ENCODE peak calls at places on chromosomes 16 and 17, in seven cellular contexts. S, F, G, N, A, X and K are unnamed samples.

GRCh38 chr17:16361874-16362273 is 8.6 kb upstream of the CENPV start:
- DNase-seq in X (no peak), G (no peak), N (no peak), F (no peak), A (no peak), S (no peak), K (no peak)

GRCh38 chr17:1186214-1186820 is 6.5 kb upstream of the ABR start:
- DNase-seq in A (no peak), S (no peak), X (peak), F (peak), N (peak), G (no peak), K (peak)

GRCh38 chr17:77437747-77438146 is 297.0 kb downstream of the SEC14L1 start:
- DNase-seq in N (no peak), X (no peak), G (no peak), S (no peak), A (no peak), F (no peak), K (no peak)

GRCh38 chr17:74231846-74232713 is 18.7 kb downstream of the TTYH2 start:
- DNase-seq in S (no peak), F (no peak), A (no peak), X (no peak), G (no peak), N (no peak), K (no peak)

GRCh38 chr16:81327483-81328196 is 12.9 kb downstream of the GAN start:
- DNase-seq in X (no peak), F (no peak), A (no peak), S (no peak), N (no peak), G (no peak), K (no peak)

GRCh38 chr17:17435323-17435722 is 41.5 kb upstream of the MED9 start:
- DNase-seq in S (no peak), G (no peak), X (no peak), N (peak), F (peak), A (no peak), K (no peak)

GRCh38 chr17:49687878-49688491 is 10.1 kb upstream of the SPOP start:
- DNase-seq in S (no peak), X (no peak), G (no peak), N (peak), A (no peak), F (no peak), K (no peak)

GRCh38 chr17:48336986-48337385 is 93.0 kb downstream of the SKAP1 start:
- DNase-seq in G (no peak), N (no peak), S (no peak), A (no peak), F (no peak), X (no peak), K (no peak)

GRCh38 chr17:78369791-78370381 is 8.6 kb upstream of the PGS1 start:
- DNase-seq in A (no peak), G (no peak), F (no peak), X (no peak), N (no peak), S (no peak), K (no peak)

GRCh38 chr17:43396491-43397060 is 2.2 kb upstream of the ARL4D start:
- DNase-seq in N (no peak), G (no peak), A (no peak), X (no peak), F (no peak), S (no peak), K (no peak)

GRCh38 chr17:3984719-3985444 is 20.6 kb upstream of the ATP2A3 start:
- DNase-seq in A (no peak), X (no peak), G (no peak), S (no peak), F (no peak), N (no peak), K (no peak)

GRCh38 chr17:46822388-46822921 is 4.0 kb upstream of the WNT3 start:
- DNase-seq in F (no peak), G (peak), A (peak), X (no peak), N (no peak), S (peak), K (no peak)

GRCh38 chr17:3935140-3935542 is 18.9 kb upstream of the P2RX1 start:
- DNase-seq in N (peak), X (no peak), S (no peak), G (peak), F (no peak), A (peak), K (no peak)

GRCh38 chr17:32444301-32445074 is at the start of gene PSMD11:
- DNase-seq in F (peak), A (peak), N (peak), X (peak), G (peak), S (peak), K (peak)

GRCh38 chr17:40437095-40437732 is 6.0 kb upstream of the IGFBP4 start:
- DNase-seq in A (no peak), F (peak), G (no peak), N (no peak), S (no peak), X (no peak), K (peak)

GRCh38 chr16:19344224-19344801 is 58.8 kb downstream of the CLEC19A start:
- DNase-seq in S (no peak), X (no peak), N (no peak), A (no peak), F (no peak), G (no peak), K (no peak)

GRCh38 chr17:83133302-83134121 is 54.1 kb downstream of the METRNL start:
- DNase-seq in F (no peak), X (no peak), N (no peak), G (no peak), S (no peak), A (no peak), K (no peak)

GRCh38 chr17:7132511-7133094 is 18.0 kb upstream of the ASGR2 start:
- DNase-seq in A (peak), F (no peak), G (peak), X (no peak), S (peak), N (no peak), K (no peak)

GRCh38 chr17:21098934-21099687 is 27.7 kb upstream of the DHRS7B start:
- DNase-seq in S (peak), G (peak), X (peak), A (peak), N (peak), F (peak), K (no peak)

GRCh38 chr16:89103156-89103555 is 9.5 kb downstream of the ACSF3 start:
- DNase-seq in G (no peak), A (no peak), N (no peak), X (no peak), F (no peak), S (no peak), K (no peak)

GRCh38 chr17:28204751-28205150 is 114.2 kb upstream of the TMEM97 start:
- DNase-seq in F (no peak), G (no peak), A (no peak), S (no peak), N (peak), X (no peak), K (no peak)

GRCh38 chr16:29899516-29900101 is at the start of gene SEZ6L2:
- DNase-seq in A (no peak), S (peak), F (peak), G (peak), X (peak), N (peak), K (no peak)

GRCh38 chr16:1426734-1427451 is 4.0 kb upstream of the PERCC1 start:
- DNase-seq in G (no peak), S (no peak), F (no peak), A (no peak), N (no peak), X (no peak), K (no peak)

GRCh38 chr17:75667825-75668224 is 687 bp downstream of the SAP30BP start:
- DNase-seq in S (no peak), G (no peak), N (no peak), F (no peak), X (no peak), A (no peak), K (no peak)

GRCh38 chr17:27324940-27325339 is 31.0 kb downstream of the WSB1 start:
- DNase-seq in A (no peak), G (no peak), X (no peak), S (no peak), F (no peak), N (no peak), K (no peak)

GRCh38 chr17:49260922-49261291 is 30.3 kb upstream of the PHOSPHO1 start:
- DNase-seq in G (no peak), S (no peak), X (no peak), F (no peak), N (no peak), A (no peak), K (no peak)

GRCh38 chr16:67305216-67306071 is 21.1 kb downstream of the KCTD19 start:
- DNase-seq in A (no peak), X (no peak), G (no peak), F (no peak), N (no peak), S (no peak), K (no peak)

GRCh38 chr16:5001571-5001970 is 32.2 kb downstream of the NAGPA start:
- DNase-seq in S (no peak), A (no peak), F (no peak), N (no peak), X (no peak), G (no peak), K (no peak)

GRCh38 chr17:62649570-62649969 is 22.1 kb downstream of the MRC2 start:
- DNase-seq in S (no peak), A (no peak), X (no peak), G (no peak), F (no peak), N (no peak), K (no peak)

GRCh38 chr17:59890720-59891119 is 2.0 kb downstream of the TUBD1 start:
- DNase-seq in F (no peak), X (no peak), G (no peak), S (no peak), N (peak), A (no peak), K (no peak)

GRCh38 chr16:58495861-58496331 is 4.0 kb upstream of the NDRG4 start:
- DNase-seq in X (peak), S (no peak), F (no peak), N (no peak), G (no peak), A (no peak), K (no peak)

GRCh38 chr17:75273968-75274708 is 3.1 kb upstream of the MIF4GD start:
- DNase-seq in N (peak), A (no peak), F (peak), G (no peak), X (no peak), S (no peak), K (no peak)

GRCh38 chr17:79930786-79931516 is 91.7 kb upstream of the CBX4 start:
- DNase-seq in F (no peak), S (no peak), N (no peak), G (no peak), X (no peak), A (no peak), K (no peak)

GRCh38 chr16:1420540-1421205 is at the start of gene UQCC4:
- DNase-seq in N (peak), G (peak), X (peak), F (peak), S (peak), A (peak), K (peak)

GRCh38 chr17:5210091-5210490 is 18.4 kb upstream of the ZNF594 start:
- DNase-seq in X (no peak), G (no peak), S (no peak), A (no peak), F (no peak), N (no peak), K (no peak)